ENCODE peak calls at places on chromosomes 11 and 22, in five cellular contexts. B is nucleus accumbens; R is stimulated activated CD4-positive, alpha-beta T cell treated with anti-CD3 and anti-CD28 coated beads, Interleukin-12 subunit alpha, Interleukin-12 subunit beta, amount 100 ng/mL, for 48 hours; C is Kasumi-1; G is GM19239. F is an unnamed sample.
A peak's percentile ranks its signal among the peaks of the same experiment; 100 is the strongest.

GRCh38 chr11:124194696-124195418 is 11.7 kb downstream of the OR10D3 start:
- DNase-seq in G (peak; percentile 22), C (peak; percentile 72), R (peak; percentile 32), B (no peak), F (no peak)

GRCh38 chr11:109421981-109422590 is at the start of gene C11orf87:
- DNase-seq in G (no peak), R (no peak), C (no peak), B (no peak), F (peak; percentile 69)

GRCh38 chr11:79170289-79170688 is 270.5 kb downstream of the TENM4 start:
- DNase-seq in G (no peak), B (no peak), R (no peak), C (no peak), F (no peak)

GRCh38 chr11:16153951-16154350 is 202.4 kb downstream of the SOX6 start:
- DNase-seq in R (no peak), C (no peak), G (no peak), B (no peak), F (no peak)

GRCh38 chr22:49549256-49549655 is 278.4 kb downstream of the BRD1 start:
- DNase-seq in B (no peak), G (no peak), C (no peak), R (no peak), F (no peak)

GRCh38 chr11:114348200-114349191 is 51.8 kb downstream of the C11orf71 start:
- DNase-seq in C (peak; percentile 52), B (peak; percentile 1), R (peak; percentile 5), G (no peak), F (no peak)

GRCh38 chr22:36977401-36977861 is 41.8 kb downstream of the TST start:
- DNase-seq in B (peak; percentile 66), R (peak; percentile 74), C (peak; percentile 55), G (peak; percentile 56), F (peak; percentile 57)

GRCh38 chr11:69173326-69173725 is 17.6 kb downstream of the SMIM38 start:
- DNase-seq in R (no peak), B (no peak), G (no peak), C (no peak), F (no peak)

GRCh38 chr22:27242917-27243589 is 558.5 kb downstream of the MN1 start:
- DNase-seq in R (no peak), C (no peak), G (no peak), B (no peak), F (no peak)

GRCh38 chr11:72682238-72682872 is 8.1 kb upstream of the PDE2A start:
- DNase-seq in R (no peak), G (no peak), B (no peak), C (no peak), F (no peak)

GRCh38 chr11:18347471-18348125 is 25.2 kb downstream of the GTF2H1 start:
- DNase-seq in B (no peak), C (no peak), R (no peak), G (no peak), F (no peak)

GRCh38 chr11:10498022-10498400 is 42.9 kb downstream of the AMPD3 start:
- DNase-seq in R (no peak), G (no peak), C (no peak), B (no peak), F (no peak)

GRCh38 chr11:64793271-64794160 is 9.5 kb downstream of the MAP4K2 start:
- DNase-seq in G (no peak), C (no peak), B (no peak), R (no peak), F (peak; percentile 10)

GRCh38 chr11:94134651-94135512 is 6.2 kb downstream of the PANX1 start:
- DNase-seq in C (peak; percentile 61), G (no peak), R (peak; percentile 34), B (peak; percentile 17), F (no peak)

GRCh38 chr11:100676901-100677300 is 10.2 kb upstream of the ARHGAP42 start:
- DNase-seq in R (no peak), C (no peak), G (no peak), B (no peak), F (no peak)

GRCh38 chr11:10329935-10330334 is 25.1 kb downstream of the ADM start:
- DNase-seq in R (no peak), G (no peak), C (no peak), B (no peak), F (no peak)

GRCh38 chr11:66226111-66226510 is 42.3 kb upstream of the RAB1B start:
- DNase-seq in R (no peak), G (no peak), B (no peak), C (no peak), F (no peak)

GRCh38 chr11:19374189-19374588 is 133.4 kb upstream of the E2F8 start:
- DNase-seq in C (no peak), G (no peak), B (no peak), R (no peak), F (no peak)

GRCh38 chr11:68776442-68777235 is 25.3 kb upstream of the TESMIN start:
- DNase-seq in G (no peak), R (no peak), B (no peak), C (no peak), F (no peak)

GRCh38 chr11:104928831-104929230 is 30.6 kb upstream of the CASP12 start:
- DNase-seq in B (no peak), C (no peak), G (no peak), R (no peak), F (no peak)

GRCh38 chr11:1308745-1309497 is 511 bp downstream of the TOLLIP start:
- DNase-seq in G (no peak), B (no peak), R (no peak), C (no peak), F (no peak)

GRCh38 chr11:2533642-2534115 is 88.9 kb downstream of the KCNQ1 start:
- DNase-seq in B (no peak), C (peak; percentile 37), R (no peak), G (no peak), F (peak; percentile 29)

GRCh38 chr11:57464343-57465181 is 4.2 kb downstream of the RTN4RL2 start:
- DNase-seq in R (no peak), C (no peak), G (no peak), B (no peak), F (peak; percentile 70)

GRCh38 chr11:107624983-107625779 is 34.2 kb downstream of the ELMOD1 start:
- DNase-seq in B (no peak), R (no peak), G (no peak), C (no peak), F (no peak)

GRCh38 chr11:117841582-117842031 is 17.1 kb upstream of the FXYD2 start:
- DNase-seq in R (no peak), B (no peak), G (no peak), C (no peak), F (no peak)

GRCh38 chr11:45285289-45285828 is 782 bp downstream of the SYT13 start:
- DNase-seq in B (no peak), G (no peak), C (no peak), R (no peak), F (peak; percentile 47)

GRCh38 chr11:19988598-19988997 is 171.7 kb downstream of the DBX1 start:
- DNase-seq in G (no peak), R (no peak), B (peak; percentile 57), C (no peak), F (peak; percentile 12)

GRCh38 chr22:36865346-36865745 is 4.5 kb downstream of the NCF4 start:
- DNase-seq in R (no peak), C (no peak), G (no peak), B (no peak), F (no peak)

GRCh38 chr11:90288207-90288821 is 65.5 kb upstream of the CHORDC1 start:
- DNase-seq in B (no peak), G (peak; percentile 1), R (no peak), C (peak; percentile 62), F (no peak)

GRCh38 chr11:121067026-121067425 is 34.0 kb upstream of the TECTA start:
- DNase-seq in C (no peak), G (no peak), B (no peak), R (no peak), F (no peak)

GRCh38 chr22:32533265-32534068 is 58.9 kb downstream of the FBXO7 start:
- DNase-seq in R (no peak), B (no peak), G (no peak), C (no peak), F (no peak)

GRCh38 chr22:47033648-47034000 is 271.2 kb downstream of the TBC1D22A start:
- DNase-seq in C (no peak), G (no peak), R (no peak), B (no peak), F (peak; percentile 27)

GRCh38 chr22:28600546-28601143 is 79.0 kb downstream of the TTC28 start:
- DNase-seq in G (peak; percentile 3), C (peak; percentile 85), B (no peak), R (no peak), F (no peak)

GRCh38 chr22:46583571-46583970 is 36.6 kb upstream of the GRAMD4 start:
- DNase-seq in G (no peak), C (no peak), R (no peak), B (no peak), F (peak; percentile 15)

GRCh38 chr11:74870485-74870884 is 78.4 kb downstream of the XRRA1 start:
- DNase-seq in B (no peak), R (no peak), C (peak; percentile 24), G (peak; percentile 20), F (no peak)

GRCh38 chr22:46362221-46362933 is 26.9 kb downstream of the TRMU start:
- DNase-seq in B (no peak), C (no peak), G (no peak), R (no peak), F (no peak)

GRCh38 chr22:38704568-38705234 is 1.0 kb upstream of the GTPBP1 start:
- DNase-seq in C (no peak), G (no peak), B (no peak), R (no peak), F (no peak)

GRCh38 chr22:36771376-36772063 is 4.4 kb downstream of the IFT27 start:
- DNase-seq in C (no peak), B (no peak), G (no peak), R (no peak), F (no peak)

GRCh38 chr11:115941481-115941993 is 437.3 kb upstream of the CADM1 start:
- DNase-seq in B (peak; percentile 43), R (no peak), G (no peak), C (no peak), F (peak; percentile 67)

F was measured in dorsolateral prefrontal cortex.